ENCODE peak calls at places on chromosome X, in nine cellular contexts. V is A549, I is thoracic aorta, Z is lung, C is HFF-Myc, A is omental fat pad, H is mucosa of descending colon, N is OCI-LY7, S is SK-N-SH. F is an unnamed sample.

GRCh38 chrX:16138108-16138427 is 14.7 kb downstream of the GRPR start:
- DNase-seq in Z (no peak), S (no peak), A (no peak), I (no peak), C (no peak), V (peak; percentile 27), N (peak; percentile 65), H (no peak), F (no peak)

GRCh38 chrX:65300104-65300809 is 234.3 kb downstream of the LAS1L start:
- DNase-seq in A (no peak), I (no peak), Z (no peak), S (no peak), V (no peak), C (no peak), N (peak; percentile 0), H (no peak), F (no peak)

GRCh38 chrX:31563792-31564191 is 492.0 kb upstream of the FTHL17 start:
- DNase-seq in I (no peak), H (no peak), N (no peak), V (no peak), A (no peak), C (no peak), S (no peak), Z (no peak), F (no peak)

GRCh38 chrX:154374361-154375155 is at the start of gene FLNA:
- DNase-seq in A (no peak), I (no peak), N (no peak), C (no peak), H (peak; percentile 65), Z (no peak), V (no peak), S (peak; percentile 61), F (peak; percentile 47)

GRCh38 chrX:110509778-110510510 is 151.3 kb downstream of the RTL9 start:
- DNase-seq in S (no peak), H (no peak), V (no peak), C (no peak), I (no peak), Z (no peak), N (no peak), A (no peak), F (no peak)

GRCh38 chrX:68703369-68703768 is 55.9 kb downstream of the STARD8 start:
- DNase-seq in A (no peak), N (no peak), I (no peak), S (no peak), V (no peak), Z (no peak), C (no peak), H (no peak), F (no peak)

GRCh38 chrX:51395807-51396728 is 63.4 kb downstream of the NUDT10 start:
- DNase-seq in I (no peak), N (peak; percentile 89), S (peak; percentile 73), A (no peak), V (peak; percentile 11), Z (no peak), H (no peak), C (no peak), F (no peak)

GRCh38 chrX:22171287-22172060 is 101.2 kb upstream of the CBLL2 start:
- DNase-seq in V (no peak), Z (no peak), A (no peak), N (no peak), C (no peak), I (no peak), S (no peak), H (no peak), F (no peak)

GRCh38 chrX:134148293-134148692 is 88.7 kb upstream of the CCDC160 start:
- DNase-seq in A (no peak), Z (no peak), C (no peak), V (no peak), S (no peak), N (no peak), H (no peak), I (no peak), F (no peak)

GRCh38 chrX:34918091-34918736 is 24.4 kb upstream of the FAM47B start:
- DNase-seq in S (no peak), N (no peak), A (no peak), V (peak; percentile 42), Z (no peak), C (no peak), I (no peak), H (no peak), F (no peak)

GRCh38 chrX:34915463-34916225 is 27.0 kb upstream of the FAM47B start:
- DNase-seq in H (no peak), C (no peak), I (no peak), A (no peak), Z (no peak), V (no peak), S (no peak), N (no peak), F (no peak)

GRCh38 chrX:34917146-34917545 is 25.4 kb upstream of the FAM47B start:
- DNase-seq in I (no peak), H (no peak), A (no peak), N (no peak), S (no peak), V (no peak), Z (no peak), C (no peak), F (no peak)

DNA sequence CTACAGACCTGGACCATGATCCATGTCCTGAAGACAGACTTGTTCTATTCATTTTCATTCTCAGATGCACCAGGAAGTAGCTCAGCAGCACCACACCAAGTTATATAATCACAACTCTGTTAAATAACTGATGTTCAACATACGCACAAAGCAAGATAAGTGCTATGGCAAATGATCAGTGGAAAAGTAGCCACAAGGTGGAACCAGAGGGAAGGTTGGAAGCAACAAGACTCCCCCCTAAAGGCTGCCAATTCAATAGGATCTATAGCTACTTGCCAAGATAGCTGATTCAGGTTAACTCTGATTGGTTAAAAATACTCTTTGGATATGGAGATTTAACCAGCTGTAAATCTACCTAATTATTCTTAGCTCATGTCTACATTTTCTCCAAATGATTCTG is 23.7 kb upstream of the FAM47B start:
- DNase-seq in S (peak; percentile 12), A (no peak), V (peak; percentile 70), C (peak; percentile 32), H (no peak), I (no peak), N (no peak), Z (no peak), F (no peak)
- TF ChIP-seq CTCF in S (peak; percentile 63), A (no peak), V (peak; percentile 58), C (peak; percentile 53), H (no peak), I (no peak), N (peak; percentile 31), Z (no peak), F (no peak)

GRCh38 chrX:40172169-40172979 is 74.6 kb upstream of the BCOR start:
- DNase-seq in S (no peak), I (no peak), A (no peak), N (peak; percentile 56), C (no peak), V (no peak), H (peak; percentile 75), Z (peak; percentile 57), F (peak; percentile 27)

GRCh38 chrX:40175416-40176255 is 77.9 kb upstream of the BCOR start:
- DNase-seq in Z (peak; percentile 74), S (peak; percentile 68), I (no peak), C (no peak), N (peak; percentile 88), V (peak; percentile 60), A (no peak), H (peak; percentile 84), F (peak; percentile 77)

GRCh38 chrX:40174594-40175415 is 77.0 kb upstream of the BCOR start:
- DNase-seq in Z (no peak), N (peak; percentile 75), V (peak; percentile 33), S (peak; percentile 70), A (no peak), H (peak; percentile 71), C (no peak), I (no peak), F (peak; percentile 44)

GRCh38 chrX:40172980-40173661 is 75.4 kb upstream of the BCOR start:
- DNase-seq in S (no peak), V (no peak), A (no peak), C (no peak), H (no peak), I (no peak), N (peak; percentile 10), Z (no peak), F (no peak)

DNA sequence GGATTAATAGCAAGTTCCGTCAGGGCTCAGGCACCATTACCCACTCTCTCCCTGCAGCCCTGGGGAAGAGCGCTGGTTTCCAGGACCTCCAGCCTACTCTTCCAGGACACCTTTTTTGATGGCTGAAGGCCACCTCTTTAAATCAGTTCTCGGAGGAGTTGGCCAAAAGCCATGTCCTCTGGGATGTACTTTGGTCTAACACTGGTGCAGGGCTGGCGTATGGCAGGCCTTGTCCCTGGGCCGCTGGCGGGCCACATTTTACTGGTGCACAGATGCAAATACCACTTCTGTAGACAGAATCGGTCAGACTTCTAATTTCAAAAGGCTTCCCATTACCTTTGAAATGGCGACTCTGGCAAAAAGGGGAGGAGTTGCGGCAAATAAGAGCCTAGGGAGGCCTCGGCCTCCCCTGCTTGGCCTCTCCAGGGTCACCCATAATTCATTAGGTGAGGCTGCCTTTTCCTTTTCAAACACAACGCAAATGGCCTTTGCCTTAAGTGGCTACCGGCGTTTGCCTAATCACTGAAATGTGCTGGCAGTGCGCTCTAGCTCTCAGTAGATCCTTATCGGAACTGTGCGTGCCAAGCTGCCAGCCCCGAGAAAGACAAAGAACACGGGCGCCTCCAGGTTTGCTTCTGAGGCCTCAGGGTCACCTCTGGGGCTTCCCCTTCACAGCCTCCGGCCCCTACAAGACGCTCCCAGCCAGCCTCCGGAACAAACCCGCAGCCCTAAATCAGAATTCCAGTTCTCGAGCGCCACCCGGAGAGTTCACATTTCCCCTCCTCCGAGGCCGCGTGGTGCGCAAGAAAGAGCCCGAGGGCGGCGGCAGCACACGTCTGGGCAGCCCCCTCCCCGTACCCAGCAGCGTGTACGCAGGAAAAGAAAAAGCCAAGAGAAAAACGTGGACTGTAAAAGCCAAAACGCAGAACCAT is 76.2 kb upstream of the BCOR start:
- DNase-seq in A (no peak), Z (peak; percentile 68), V (no peak), C (no peak), S (peak; percentile 48), H (peak; percentile 55), N (peak; percentile 71), I (no peak), F (peak; percentile 52)
- TF ChIP-seq CTCF in A (no peak), Z (no peak), V (no peak), C (no peak), S (no peak), H (no peak), N (peak; percentile 45), I (no peak), F (no peak)

GRCh38 chrX:12080265-12080664 is 58.0 kb upstream of the FRMPD4 start:
- DNase-seq in C (no peak), H (no peak), A (no peak), I (no peak), Z (no peak), N (peak; percentile 9), V (peak; percentile 49), S (peak; percentile 18), F (peak; percentile 6)
- TF ChIP-seq CTCF in C (peak; percentile 14), H (no peak), A (no peak), I (no peak), Z (peak; percentile 13), N (peak; percentile 64), V (peak; percentile 64), S (peak; percentile 67), F (peak; percentile 1)

DNA sequence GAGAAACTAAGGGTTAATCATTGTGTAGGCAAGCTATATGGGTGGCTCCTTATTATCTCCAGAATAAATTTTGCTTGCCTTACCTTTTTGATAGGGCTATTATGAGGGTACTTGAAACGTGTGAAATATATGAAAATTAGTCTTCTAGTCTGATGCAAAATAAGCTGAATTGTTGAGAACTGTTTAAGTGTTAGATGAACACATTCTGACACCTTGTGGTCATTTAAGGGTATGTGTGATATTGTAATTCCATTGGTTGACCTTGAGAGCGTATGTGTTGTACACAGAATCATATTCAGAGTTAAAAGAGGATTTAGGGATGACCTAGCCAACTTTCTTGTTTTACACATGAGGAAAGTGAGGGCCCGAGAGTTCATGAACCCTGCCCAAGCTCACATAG is 44.6 kb upstream of the LINC00632 start:
- DNase-seq in N (peak; percentile 5), V (peak; percentile 44), A (no peak), H (no peak), Z (no peak), I (no peak), S (peak; percentile 7), C (no peak), F (no peak)
- TF ChIP-seq CTCF in N (peak; percentile 61), V (peak; percentile 39), A (no peak), H (no peak), Z (peak; percentile 4), I (no peak), S (peak; percentile 48), C (no peak), F (no peak)

F was measured in GM20000.